ENCODE peak calls at places on chromosomes 6 and 20, in four cellular contexts. One of them, this sample, is unnamed.
A peak's percentile ranks its signal among the peaks of the same experiment; 100 is the strongest.

GRCh38 chr6:100509101-100509500 is 44.4 kb upstream of the SIM1 start:
- DNase-seq in heart right ventricle: no peak
- DNase-seq in GM10248: no peak
- DNase-seq in heart left ventricle: no peak
- DNase-seq in this sample: no peak

GRCh38 chr6:5125152-5126006 is 40.2 kb downstream of the PPP1R3G start:
- DNase-seq in heart right ventricle: no peak
- DNase-seq in GM10248: no peak
- DNase-seq in heart left ventricle: no peak
- DNase-seq in this sample: no peak

GRCh38 chr6:116761779-116762178 is 3.7 kb downstream of the FAM162B start:
- DNase-seq in heart right ventricle: no peak
- DNase-seq in GM10248: no peak
- DNase-seq in heart left ventricle: no peak
- DNase-seq in this sample: no peak

GRCh38 chr6:19802656-19803055 is 34.5 kb upstream of the ID4 start:
- DNase-seq in heart right ventricle: no peak
- DNase-seq in GM10248: no peak
- DNase-seq in heart left ventricle: no peak
- DNase-seq in this sample: no peak

GRCh38 chr20:62500237-62500864 is 24.6 kb upstream of the GATA5 start:
- DNase-seq in heart right ventricle: peak; percentile 85
- DNase-seq in GM10248: peak; percentile 85
- DNase-seq in heart left ventricle: peak; percentile 86
- DNase-seq in this sample: peak; percentile 85

GRCh38 chr6:129124334-129124733 is 241.4 kb downstream of the LAMA2 start:
- DNase-seq in heart right ventricle: no peak
- DNase-seq in GM10248: no peak
- DNase-seq in heart left ventricle: no peak
- DNase-seq in this sample: no peak

GRCh38 chr20:50646483-50646996 is 44.8 kb downstream of the RIPOR3 start:
- DNase-seq in heart right ventricle: no peak
- DNase-seq in GM10248: no peak
- DNase-seq in heart left ventricle: no peak
- DNase-seq in this sample: peak; percentile 15

GRCh38 chr20:41686961-41687360 is 68.8 kb upstream of the CHD6 start:
- DNase-seq in heart right ventricle: no peak
- DNase-seq in GM10248: no peak
- DNase-seq in heart left ventricle: no peak
- DNase-seq in this sample: no peak

GRCh38 chr20:2088904-2089303 is 12.7 kb upstream of the STK35 start:
- DNase-seq in heart right ventricle: no peak
- DNase-seq in GM10248: no peak
- DNase-seq in heart left ventricle: no peak
- DNase-seq in this sample: no peak

GRCh38 chr20:2086980-2087377 is 14.6 kb upstream of the STK35 start:
- DNase-seq in heart right ventricle: no peak
- DNase-seq in GM10248: no peak
- DNase-seq in heart left ventricle: no peak
- DNase-seq in this sample: no peak

GRCh38 chr20:2089447-2089846 is 12.2 kb upstream of the STK35 start:
- DNase-seq in heart right ventricle: no peak
- DNase-seq in GM10248: no peak
- DNase-seq in heart left ventricle: no peak
- DNase-seq in this sample: no peak

GRCh38 chr20:2084703-2085102 is 16.9 kb upstream of the STK35 start:
- DNase-seq in heart right ventricle: no peak
- DNase-seq in GM10248: no peak
- DNase-seq in heart left ventricle: no peak
- DNase-seq in this sample: no peak

GRCh38 chr20:2086177-2086979 is 15.2 kb upstream of the STK35 start:
- DNase-seq in heart right ventricle: no peak
- DNase-seq in GM10248: no peak
- DNase-seq in heart left ventricle: no peak
- DNase-seq in this sample: no peak
- TF ChIP-seq CTCF in heart right ventricle: no peak
- TF ChIP-seq CTCF in GM10248: no peak
- TF ChIP-seq CTCF in heart left ventricle: peak; percentile 29
- TF ChIP-seq CTCF in this sample: no peak

GRCh38 chr20:9397928-9398327 is 116.5 kb upstream of the LAMP5 start:
- DNase-seq in heart right ventricle: peak; percentile 24
- DNase-seq in GM10248: peak; percentile 22
- DNase-seq in heart left ventricle: peak; percentile 48
- DNase-seq in this sample: no peak

GRCh38 chr20:9388826-9389187 is 125.6 kb upstream of the LAMP5 start:
- DNase-seq in heart right ventricle: no peak
- DNase-seq in GM10248: no peak
- DNase-seq in heart left ventricle: no peak
- DNase-seq in this sample: no peak

GRCh38 chr20:9389321-9389720 is 125.1 kb upstream of the LAMP5 start:
- DNase-seq in heart right ventricle: no peak
- DNase-seq in GM10248: no peak
- DNase-seq in heart left ventricle: no peak
- DNase-seq in this sample: no peak

GRCh38 chr20:9390441-9390840 is 123.9 kb upstream of the LAMP5 start:
- DNase-seq in heart right ventricle: no peak
- DNase-seq in GM10248: no peak
- DNase-seq in heart left ventricle: no peak
- DNase-seq in this sample: no peak

GRCh38 chr20:9392892-9393857 is 121.2 kb upstream of the LAMP5 start:
- DNase-seq in heart right ventricle: peak; percentile 56
- DNase-seq in GM10248: peak; percentile 36
- DNase-seq in heart left ventricle: peak; percentile 73
- DNase-seq in this sample: peak; percentile 12
- TF ChIP-seq CTCF in heart right ventricle: peak; percentile 58
- TF ChIP-seq CTCF in GM10248: no peak
- TF ChIP-seq CTCF in heart left ventricle: peak; percentile 79
- TF ChIP-seq CTCF in this sample: peak; percentile 7

GRCh38 chr6:133817460-133818047 is 71.4 kb upstream of the TCF21 start:
- DNase-seq in heart right ventricle: no peak
- DNase-seq in GM10248: peak; percentile 23
- DNase-seq in heart left ventricle: no peak
- DNase-seq in this sample: peak; percentile 62
- TF ChIP-seq CTCF in heart right ventricle: peak; percentile 16
- TF ChIP-seq CTCF in GM10248: peak; percentile 64
- TF ChIP-seq CTCF in heart left ventricle: peak; percentile 44
- TF ChIP-seq CTCF in this sample: peak; percentile 93

GRCh38 chr6:7216941-7217621 is 95.9 kb downstream of the SSR1 start:
- DNase-seq in heart right ventricle: peak; percentile 57
- DNase-seq in GM10248: no peak
- DNase-seq in heart left ventricle: peak; percentile 77
- DNase-seq in this sample: no peak
- TF ChIP-seq CTCF in heart right ventricle: no peak
- TF ChIP-seq CTCF in GM10248: no peak
- TF ChIP-seq CTCF in heart left ventricle: no peak
- TF ChIP-seq CTCF in this sample: no peak

GRCh38 chr6:44021628-44022295 is 105.5 kb downstream of the MRPL14 start:
- DNase-seq in heart right ventricle: no peak
- DNase-seq in GM10248: no peak
- DNase-seq in heart left ventricle: no peak
- DNase-seq in this sample: no peak
- TF ChIP-seq CTCF in heart right ventricle: no peak
- TF ChIP-seq CTCF in GM10248: no peak
- TF ChIP-seq CTCF in heart left ventricle: no peak
- TF ChIP-seq CTCF in this sample: no peak

DNA sequence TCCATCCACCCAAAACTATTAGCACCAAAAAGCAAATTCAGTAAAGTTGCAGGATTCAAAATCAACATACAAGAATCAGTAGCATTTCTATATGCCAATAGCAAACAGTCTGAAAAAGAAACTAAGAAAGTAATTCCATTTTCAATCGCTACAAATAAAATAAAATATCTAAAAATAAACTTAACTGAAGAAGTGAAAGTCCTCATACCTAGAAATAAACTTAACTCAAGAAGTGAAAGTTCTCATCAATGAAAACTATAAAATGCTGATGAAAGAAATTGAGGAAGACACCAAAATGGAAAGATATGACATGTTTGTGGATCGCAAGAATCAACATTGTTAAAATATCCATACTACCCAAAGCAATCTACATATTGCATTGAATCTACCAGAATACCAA is 103.0 kb upstream of the ARID1B start:
- DNase-seq in heart right ventricle: no peak
- DNase-seq in GM10248: no peak
- DNase-seq in heart left ventricle: no peak
- DNase-seq in this sample: no peak
- TF ChIP-seq CTCF in heart right ventricle: no peak
- TF ChIP-seq CTCF in GM10248: no peak
- TF ChIP-seq CTCF in heart left ventricle: no peak
- TF ChIP-seq CTCF in this sample: no peak

DNA sequence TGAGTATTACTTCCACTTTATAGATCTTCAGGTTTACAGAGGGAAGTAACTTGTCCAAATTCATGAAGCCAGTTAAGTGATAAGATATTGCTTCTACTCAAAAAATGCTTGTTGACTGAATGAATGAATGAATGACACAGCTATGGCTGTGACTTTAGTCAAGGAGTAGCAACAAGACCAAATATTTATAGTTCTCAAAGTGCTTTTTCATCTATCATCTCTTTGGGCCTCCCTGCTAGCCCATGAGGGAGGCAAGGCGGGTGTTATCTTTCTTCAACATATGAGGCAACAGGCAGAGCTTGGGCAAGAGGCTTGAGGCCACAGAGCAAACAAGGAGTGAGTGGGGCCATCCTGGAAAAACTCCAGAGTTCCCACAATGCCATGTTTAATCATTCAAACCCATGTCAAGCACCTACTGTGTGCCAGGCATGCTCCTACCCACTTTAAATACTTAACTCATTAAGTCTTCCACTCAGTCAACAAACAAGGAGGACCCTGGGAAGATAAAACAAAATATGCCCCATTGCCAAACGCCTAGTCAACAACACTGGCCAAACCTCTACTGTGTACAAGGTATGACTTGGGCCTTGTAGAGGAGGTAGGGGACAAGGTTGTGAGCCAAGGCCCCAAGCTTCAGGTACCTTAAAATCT is 15.9 kb downstream of the BCL2L1 start:
- DNase-seq in heart right ventricle: no peak
- DNase-seq in GM10248: no peak
- DNase-seq in heart left ventricle: no peak
- DNase-seq in this sample: no peak
- TF ChIP-seq CTCF in heart right ventricle: no peak
- TF ChIP-seq CTCF in GM10248: no peak
- TF ChIP-seq CTCF in heart left ventricle: no peak
- TF ChIP-seq CTCF in this sample: no peak

This sample was measured in activated CD8-positive, alpha-beta T cell treated with anti-CD3 and anti-CD28 coated beads for 36 hours.